ENCODE peak calls at places on chromosomes 16 and 17, in eight cellular contexts. M is suprapubic skin, Q is sigmoid colon, E is GM23338, O is prostate gland, C is HepG2, P is spleen, K is breast epithelium. H is an unnamed sample.
A peak's percentile ranks its signal among the peaks of the same experiment; 100 is the strongest.

GRCh38 chr16:86899757-86900156 is 321.4 kb downstream of the FOXL1 start:
- DNase-seq in K (no peak), O (no peak), P (no peak), Q (no peak), M (no peak), E (no peak), C (no peak), H (no peak)

GRCh38 chr16:77043076-77043475 is 147.9 kb upstream of the MON1B start:
- DNase-seq in O (no peak), E (peak; percentile 53), C (no peak), Q (no peak), M (no peak), K (no peak), P (no peak), H (no peak)

GRCh38 chr17:38451840-38452529 is 23.7 kb downstream of the ARHGAP23 start:
- DNase-seq in P (no peak), K (no peak), M (no peak), C (no peak), E (peak; percentile 95), O (no peak), Q (no peak), H (no peak)

GRCh38 chr16:83561876-83562275 is 245.9 kb upstream of the HSBP1 start:
- DNase-seq in E (peak; percentile 57), Q (no peak), M (no peak), P (no peak), O (no peak), C (peak; percentile 13), K (no peak), H (no peak)

GRCh38 chr16:65196696-65197095 is 74.8 kb upstream of the CDH11 start:
- DNase-seq in Q (no peak), E (no peak), O (no peak), C (no peak), M (no peak), P (no peak), K (no peak), H (no peak)

GRCh38 chr17:45136846-45137560 is 1.5 kb downstream of the ACBD4 start:
- DNase-seq in K (no peak), P (peak; percentile 72), Q (no peak), C (no peak), O (no peak), E (no peak), M (no peak), H (no peak)

GRCh38 chr17:49545811-49546545 is 29.7 kb upstream of the NXPH3 start:
- DNase-seq in C (no peak), Q (no peak), E (no peak), K (no peak), O (no peak), P (peak; percentile 67), M (peak; percentile 40), H (no peak)

GRCh38 chr16:67528222-67528869 is at the start of gene RIPOR1:
- DNase-seq in C (peak; percentile 45), Q (peak; percentile 83), K (no peak), M (peak; percentile 76), E (peak; percentile 66), O (no peak), P (peak; percentile 92), H (peak; percentile 29)

GRCh38 chr16:13866073-13866472 is 53.9 kb upstream of the ERCC4 start:
- DNase-seq in P (no peak), O (peak; percentile 70), M (peak; percentile 60), E (peak; percentile 94), Q (peak; percentile 75), K (no peak), C (peak; percentile 86), H (peak; percentile 3)

GRCh38 chr17:41452276-41452675 is 11.5 kb upstream of the KRT38 start:
- DNase-seq in M (no peak), O (no peak), Q (no peak), C (no peak), E (no peak), P (no peak), K (no peak), H (peak; percentile 21)

GRCh38 chr17:41457656-41458055 is 9.5 kb downstream of the KRT32 start:
- DNase-seq in C (no peak), O (no peak), E (no peak), P (no peak), Q (no peak), M (no peak), K (no peak), H (no peak)

GRCh38 chr17:41453069-41453468 is 12.3 kb upstream of the KRT38 start:
- DNase-seq in E (no peak), C (no peak), P (no peak), M (no peak), O (no peak), K (no peak), Q (no peak), H (no peak)

GRCh38 chr17:41455236-41455635 is 11.9 kb downstream of the KRT32 start:
- DNase-seq in K (no peak), M (no peak), O (no peak), P (no peak), C (no peak), E (no peak), Q (no peak), H (no peak)

GRCh38 chr17:41456206-41456605 is 11.0 kb downstream of the KRT32 start:
- DNase-seq in O (no peak), E (peak; percentile 22), M (no peak), C (peak; percentile 17), P (no peak), K (no peak), Q (no peak), H (no peak)
- TF ChIP-seq CTCF in O (no peak), E (peak; percentile 69), M (no peak), C (peak; percentile 62), P (no peak), K (no peak), Q (no peak), H (no peak)

GRCh38 chr17:58091024-58091567 is 7.9 kb downstream of the DYNLL2 start:
- DNase-seq in K (no peak), Q (no peak), M (no peak), C (no peak), O (no peak), P (no peak), E (no peak), H (no peak)
- TF ChIP-seq POLR2AphosphoS5 in K (no peak), Q (no peak), M (no peak), C (no peak), O (no peak), P (no peak), E (no peak), H (no peak)

DNA sequence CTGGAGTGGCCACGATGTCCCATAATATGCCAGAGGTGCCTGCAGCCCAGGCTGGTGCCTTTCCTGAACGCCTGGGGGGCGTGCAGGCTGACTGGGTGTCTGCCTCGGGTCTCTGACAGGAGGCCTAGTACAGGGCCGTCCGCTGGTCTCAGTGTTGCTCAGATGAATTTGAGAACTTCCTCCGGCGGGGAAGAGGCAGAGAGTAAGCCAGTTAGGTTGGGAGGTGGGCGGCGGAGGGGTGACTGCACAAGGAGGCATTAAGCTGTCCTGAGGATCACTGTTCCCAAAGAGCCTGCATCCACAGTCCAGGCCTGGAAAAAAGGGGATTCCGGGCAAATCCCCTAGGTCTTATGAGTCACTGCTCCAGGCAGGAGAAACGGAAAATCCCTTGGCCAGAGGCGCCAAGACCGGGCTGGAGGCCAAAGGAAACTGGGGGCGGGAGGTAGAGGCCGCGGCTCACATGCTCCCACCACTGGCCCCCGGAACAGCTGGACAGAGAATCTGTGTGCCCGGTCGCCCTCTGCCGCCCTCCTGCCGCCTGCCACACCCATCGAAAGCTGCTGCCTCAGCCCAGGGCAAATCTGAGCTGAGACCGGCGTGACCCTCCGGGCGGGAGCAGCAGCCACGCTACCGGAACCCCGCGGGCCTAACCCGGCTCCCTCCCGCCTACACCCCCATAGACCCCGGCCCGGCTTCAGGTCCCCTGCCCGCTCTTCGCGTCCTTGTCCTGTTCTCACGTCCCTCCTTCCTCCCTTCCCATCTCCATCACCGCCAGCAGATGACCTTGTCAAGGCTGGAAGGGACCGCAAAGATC is 1.2 kb downstream of the TRIM47 start:
- DNase-seq in Q (peak; percentile 98), M (peak; percentile 96), P (peak; percentile 89), E (peak; percentile 45), O (peak; percentile 75), C (peak; percentile 74), K (peak; percentile 82), H (no peak)
- TF ChIP-seq CTCF in Q (no peak), M (no peak), P (peak; percentile 22), E (peak; percentile 13), O (no peak), C (peak; percentile 73), K (no peak), H (no peak)

DNA sequence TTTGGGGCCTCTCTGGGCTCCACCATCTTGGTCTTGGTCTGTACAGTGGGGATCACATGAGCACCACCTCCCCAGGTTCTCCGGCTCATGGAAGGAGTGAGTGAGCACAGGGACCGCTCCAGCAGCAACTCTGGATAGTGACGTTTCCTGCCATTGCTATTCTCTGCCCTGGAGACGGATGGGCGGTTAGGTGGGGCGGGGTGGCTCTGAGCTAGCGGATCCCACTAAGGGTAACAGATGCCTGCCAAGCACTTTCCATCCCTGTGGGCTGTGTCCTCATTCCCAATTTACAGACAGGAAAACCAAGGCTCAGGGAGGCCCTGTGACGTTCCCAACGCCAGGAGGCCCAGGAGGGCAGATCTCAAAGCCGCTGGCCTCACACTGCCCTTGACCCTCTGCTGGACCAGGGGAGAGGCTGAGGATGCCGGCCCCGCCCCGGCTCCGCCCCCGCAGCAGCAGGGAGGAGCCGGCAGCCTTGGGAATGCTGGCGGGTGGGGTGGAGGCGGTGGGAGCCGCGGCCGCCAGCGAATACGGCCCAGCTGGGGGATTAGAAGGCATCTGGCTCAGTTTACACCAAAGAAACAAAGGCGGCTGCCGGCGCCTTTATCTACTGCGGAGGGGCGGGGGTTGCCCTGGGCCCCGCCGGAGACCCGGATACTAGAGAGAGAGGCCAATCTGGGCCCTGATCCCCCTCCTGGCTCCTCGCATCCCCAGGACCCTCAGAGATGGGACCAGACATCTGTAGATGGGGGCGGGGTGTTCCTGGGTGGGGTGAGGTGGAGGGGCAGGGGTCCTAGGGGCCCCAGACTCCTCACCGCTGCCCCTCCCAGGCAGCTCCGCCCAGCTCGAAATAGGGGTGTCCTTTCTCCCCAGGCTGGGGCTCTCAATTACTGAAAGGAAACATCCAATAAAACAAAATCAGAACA is 122.3 kb upstream of the CIBAR2 start:
- DNase-seq in O (no peak), C (peak; percentile 70), M (no peak), E (peak; percentile 97), P (peak; percentile 84), K (no peak), Q (peak; percentile 85), H (no peak)
- TF ChIP-seq POLR2AphosphoS5 in O (no peak), C (no peak), M (no peak), E (no peak), P (peak; percentile 82), K (no peak), Q (peak; percentile 51), H (no peak)

GRCh38 chr16:88820335-88821025 is 8.8 kb upstream of the APRT start:
- DNase-seq in K (no peak), E (no peak), M (no peak), P (no peak), C (no peak), Q (no peak), O (no peak), H (no peak)

GRCh38 chr16:88819126-88819525 is 7.4 kb upstream of the APRT start:
- DNase-seq in C (no peak), K (no peak), M (no peak), E (no peak), P (no peak), O (no peak), Q (no peak), H (no peak)

GRCh38 chr16:88818610-88818874 is 6.8 kb upstream of the APRT start:
- DNase-seq in E (no peak), C (no peak), O (no peak), K (no peak), P (no peak), M (no peak), Q (no peak), H (no peak)

GRCh38 chr16:88822281-88823040 is 10.7 kb upstream of the APRT start:
- DNase-seq in C (no peak), K (no peak), M (no peak), E (no peak), Q (no peak), P (no peak), O (no peak), H (no peak)

GRCh38 chr16:88821168-88821850 is 9.6 kb upstream of the APRT start:
- DNase-seq in K (no peak), C (no peak), P (no peak), O (no peak), Q (no peak), M (no peak), E (no peak), H (no peak)
- TF ChIP-seq CTCF in K (no peak), C (peak; percentile 79), P (no peak), O (no peak), Q (no peak), M (no peak), E (peak; percentile 42), H (no peak)